ENCODE peak calls at places on chromosomes 12 and 14, in seven cellular contexts. Z, X, C, B, U, I and R are unnamed samples.

GRCh38 chr12:113104953-113105510 is 30.5 kb downstream of the RASAL1 start:
- DNase-seq in U (no peak), X (no peak), C (no peak), B (no peak), Z (no peak), I (no peak), R (no peak)

GRCh38 chr12:107590369-107591094 is 95.1 kb upstream of the PWP1 start:
- DNase-seq in B (no peak), U (no peak), X (no peak), I (no peak), Z (no peak), C (no peak), R (no peak)

GRCh38 chr14:33315721-33316120 is 377.0 kb downstream of the NPAS3 start:
- DNase-seq in Z (no peak), B (no peak), X (no peak), C (no peak), U (no peak), I (no peak), R (no peak)

GRCh38 chr14:78342879-78343278 is 172.7 kb downstream of the NRXN3 start:
- DNase-seq in C (no peak), Z (no peak), U (no peak), B (no peak), X (no peak), I (no peak), R (no peak)

GRCh38 chr12:89542912-89543592 is 17.2 kb upstream of the POC1B start:
- DNase-seq in C (peak; percentile 75), U (peak; percentile 18), Z (peak; percentile 77), B (peak; percentile 76), I (peak; percentile 73), X (no peak), R (peak; percentile 33)

GRCh38 chr14:103504991-103505565 is 17.6 kb downstream of the CKB start:
- DNase-seq in B (no peak), Z (no peak), U (no peak), X (peak; percentile 64), I (no peak), C (no peak), R (no peak)

GRCh38 chr14:61438860-61439765 is 117.7 kb downstream of the PRKCH start:
- DNase-seq in B (peak; percentile 61), C (no peak), U (no peak), Z (peak; percentile 36), I (peak; percentile 62), X (no peak), R (peak; percentile 1)

GRCh38 chr12:76874027-76874426 is 4.8 kb downstream of the CSRP2 start:
- DNase-seq in X (no peak), B (no peak), U (no peak), Z (no peak), C (no peak), I (no peak), R (no peak)

GRCh38 chr12:132355742-132356681 is 26.6 kb upstream of the GALNT9 start:
- DNase-seq in I (no peak), C (no peak), X (no peak), U (no peak), Z (no peak), B (no peak), R (no peak)

GRCh38 chr12:44334347-44334746 is 498.5 kb downstream of the TMEM117 start:
- DNase-seq in X (no peak), I (no peak), Z (no peak), C (no peak), U (no peak), B (no peak), R (no peak)

GRCh38 chr12:106645465-106646330 is 62.9 kb downstream of the RFX4 start:
- DNase-seq in U (no peak), I (no peak), X (no peak), B (no peak), Z (no peak), C (no peak), R (no peak)

DNA sequence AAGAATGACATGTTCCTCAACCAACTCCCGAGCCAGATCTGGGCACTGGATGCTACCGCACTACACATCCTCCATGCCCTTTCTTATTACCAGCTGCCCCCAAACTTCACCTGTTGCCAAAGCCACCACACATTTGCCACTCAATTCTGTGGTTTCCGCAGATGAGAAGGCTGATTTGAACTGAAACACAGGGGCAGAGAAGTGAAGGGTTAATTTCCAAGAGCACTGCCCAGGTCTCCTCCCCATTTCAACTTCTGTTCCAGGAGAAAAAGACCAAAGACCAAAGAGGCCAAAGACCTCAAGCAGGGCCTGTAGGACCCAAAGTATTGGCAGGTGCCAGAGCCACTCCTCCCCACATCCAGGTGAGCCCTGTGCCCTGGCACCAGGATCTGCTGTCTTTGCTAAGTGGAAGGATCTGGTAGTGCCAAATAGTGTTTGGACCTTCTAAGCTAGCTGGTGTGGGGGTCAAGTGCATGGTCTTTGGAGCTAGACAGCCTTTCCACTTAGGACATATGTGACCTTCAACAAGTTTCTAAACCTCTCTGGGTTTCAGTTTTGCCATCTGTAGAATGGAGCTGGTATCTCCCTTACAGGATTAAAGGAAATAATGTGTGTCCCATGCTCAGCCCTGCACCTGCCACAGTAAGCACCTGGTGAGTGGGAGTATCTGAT is 8.0 kb downstream of the DHRS1 start:
- DNase-seq in U (no peak), C (no peak), I (no peak), B (no peak), Z (no peak), X (no peak), R (no peak)
- TF ChIP-seq POLR2AphosphoS5 in U (no peak), C (no peak), I (no peak), B (no peak), Z (no peak), X (no peak), R (no peak)

GRCh38 chr12:42484996-42485395 is 104.5 kb downstream of the PRICKLE1 start:
- DNase-seq in X (no peak), C (no peak), B (no peak), Z (no peak), I (no peak), U (no peak), R (no peak)

GRCh38 chr12:42482086-42482819 is 107.3 kb downstream of the PRICKLE1 start:
- DNase-seq in I (no peak), X (no peak), U (no peak), C (peak; percentile 66), Z (no peak), B (peak; percentile 72), R (no peak)

GRCh38 chr12:42481368-42481767 is 108.2 kb downstream of the PRICKLE1 start:
- DNase-seq in C (no peak), X (no peak), B (no peak), I (no peak), Z (no peak), U (no peak), R (no peak)

GRCh38 chr12:42483534-42483857 is 106.0 kb downstream of the PRICKLE1 start:
- DNase-seq in C (peak; percentile 69), X (no peak), Z (peak; percentile 35), I (no peak), B (no peak), U (peak; percentile 49), R (no peak)

DNA sequence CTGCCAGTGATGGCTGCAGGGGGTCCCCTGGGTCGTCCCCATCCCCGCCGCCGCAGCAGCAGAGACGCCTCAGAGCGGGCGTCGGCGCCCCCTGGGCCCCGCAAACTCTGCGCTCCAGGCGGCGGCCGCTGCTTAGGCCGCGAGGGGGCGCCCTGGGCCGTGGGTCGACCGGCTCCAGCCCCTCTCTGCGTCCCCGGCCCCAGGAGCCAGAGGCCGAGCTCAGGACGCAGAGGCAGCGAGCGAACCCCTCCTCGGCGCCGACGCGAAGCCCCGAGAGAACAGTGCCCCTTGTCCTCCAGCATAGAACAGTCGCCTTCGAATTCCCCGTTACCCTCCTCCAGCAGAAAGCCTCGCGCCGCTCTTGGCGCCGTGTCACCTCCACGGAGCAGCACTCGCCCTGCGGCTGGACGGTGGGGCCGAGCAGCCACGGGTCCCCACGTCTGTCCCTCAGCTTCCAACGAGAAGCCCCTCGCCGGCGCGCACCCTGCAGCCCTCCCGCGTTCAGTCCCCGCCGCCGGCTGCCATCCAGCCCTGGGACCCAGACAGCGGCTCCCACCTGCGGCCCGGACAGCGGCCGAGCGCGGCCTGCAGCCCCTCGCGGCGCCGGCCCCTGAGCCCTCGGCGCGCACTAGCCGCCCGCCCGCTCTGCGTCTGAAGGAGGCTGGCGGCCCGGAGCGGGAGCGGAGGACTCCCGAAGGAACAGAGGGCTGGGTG is 106.6 kb downstream of the PRICKLE1 start:
- DNase-seq in X (peak; percentile 80), C (peak; percentile 84), I (peak; percentile 28), U (peak; percentile 80), Z (peak; percentile 66), B (peak; percentile 71), R (no peak)
- TF ChIP-seq POLR2AphosphoS5 in X (no peak), C (no peak), I (no peak), U (no peak), Z (no peak), B (no peak), R (no peak)

GRCh38 chr12:57479043-57479375 is 657 bp downstream of the ARHGAP9 start:
- DNase-seq in I (no peak), U (no peak), X (no peak), C (no peak), B (no peak), Z (no peak), R (no peak)

GRCh38 chr12:57476993-57477709 is 2.5 kb downstream of the ARHGAP9 start:
- DNase-seq in B (no peak), C (no peak), Z (no peak), I (no peak), U (no peak), X (no peak), R (no peak)

GRCh38 chr12:57476162-57476992 is 3.3 kb downstream of the ARHGAP9 start:
- DNase-seq in B (peak; percentile 41), U (peak; percentile 77), X (no peak), C (no peak), I (peak; percentile 78), Z (peak; percentile 50), R (no peak)

GRCh38 chr12:57479376-57480115 is at the start of gene ARHGAP9:
- DNase-seq in U (no peak), B (no peak), I (peak; percentile 34), Z (no peak), C (no peak), X (no peak), R (no peak)

DNA sequence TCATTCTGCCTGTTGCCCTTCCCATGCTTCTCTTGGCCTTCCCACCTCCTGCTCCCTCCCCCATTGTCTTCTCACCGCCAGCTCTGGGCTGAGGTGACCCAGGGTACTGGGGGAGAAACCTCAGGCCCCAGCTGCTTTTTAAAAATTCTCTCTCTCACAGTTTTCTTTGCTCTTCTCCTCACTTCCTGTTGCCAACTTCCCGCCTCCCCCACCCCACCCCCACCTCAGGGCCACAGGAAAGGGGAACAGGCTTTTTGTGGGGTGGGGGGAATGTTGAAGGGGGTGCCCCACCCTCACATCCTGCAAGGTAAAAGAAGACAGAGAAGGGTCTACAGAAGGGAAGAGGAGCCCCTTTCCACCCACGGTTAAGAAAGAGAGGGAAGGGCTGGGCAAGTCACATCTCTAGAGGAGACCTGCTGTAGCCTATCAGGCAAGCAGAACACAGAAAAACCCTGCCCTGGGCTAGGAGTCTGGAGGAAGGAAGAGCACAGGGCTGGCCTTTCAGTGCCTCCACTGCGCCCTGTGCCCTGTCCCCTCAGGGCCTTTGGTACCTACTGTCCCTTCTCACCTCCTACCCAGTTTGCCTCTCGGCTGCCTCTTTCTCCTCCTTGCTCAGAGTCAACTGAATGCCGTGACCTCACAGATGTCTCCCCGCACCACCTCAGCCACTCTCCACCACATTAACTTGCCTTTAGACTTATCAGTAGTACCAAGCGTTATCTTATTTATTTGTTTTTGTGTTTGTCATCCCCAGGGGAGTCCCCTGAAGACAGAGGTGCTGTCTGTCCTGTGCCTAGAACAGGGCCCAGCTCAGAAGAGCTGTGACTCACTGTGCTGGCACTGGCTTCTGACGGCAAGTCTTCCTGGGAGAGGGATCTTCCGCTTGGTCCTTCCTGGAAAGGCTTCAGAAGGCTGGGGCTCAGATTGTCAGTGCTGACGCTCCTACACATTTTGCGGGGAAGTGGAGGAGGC is 1.7 kb downstream of the ARHGAP9 start:
- DNase-seq in C (no peak), U (no peak), Z (no peak), X (no peak), B (no peak), I (peak; percentile 80), R (no peak)
- TF ChIP-seq POLR2AphosphoS5 in C (no peak), U (no peak), Z (no peak), X (no peak), B (no peak), I (no peak), R (no peak)

GRCh38 chr12:92606956-92607355 is 95.8 kb upstream of the PLEKHG7 start:
- DNase-seq in X (no peak), I (no peak), U (no peak), B (no peak), Z (no peak), C (no peak), R (no peak)
- TF ChIP-seq POLR2AphosphoS5 in X (no peak), I (no peak), U (no peak), B (no peak), Z (no peak), C (no peak), R (no peak)